ENCODE peak calls at places on chromosomes 11 and 22, in seven cellular contexts. I is heart left ventricle, T is A549, R is ovary, W is stomach, O is transverse colon, L is H1. U is an unnamed sample.

GRCh38 chr11:110892741-110893285 is 180.6 kb upstream of the ARHGAP20 start:
- DNase-seq in I (no peak), T (no peak), R (no peak), W (peak; percentile 43), O (no peak), L (no peak), U (no peak)

GRCh38 chr22:46355369-46355995 is 20.0 kb downstream of the TRMU start:
- DNase-seq in I (peak; percentile 71), T (peak; percentile 59), R (peak; percentile 56), W (peak; percentile 80), O (peak; percentile 67), L (peak; percentile 97), U (peak; percentile 37)

GRCh38 chr11:109490953-109491733 is 69.2 kb downstream of the C11orf87 start:
- DNase-seq in I (no peak), T (no peak), R (no peak), W (no peak), O (no peak), L (no peak), U (no peak)

GRCh38 chr11:124115782-124116616 is 749 bp downstream of the VWA5A start:
- DNase-seq in I (no peak), T (no peak), R (no peak), W (peak; percentile 28), O (peak; percentile 43), L (peak; percentile 53), U (no peak)

GRCh38 chr11:14148653-14149273 is 186.2 kb downstream of the SPON1 start:
- DNase-seq in I (no peak), T (peak; percentile 10), R (no peak), W (no peak), O (no peak), L (no peak), U (no peak)

GRCh38 chr11:63915961-63916836 is 765 bp downstream of the RCOR2 start:
- DNase-seq in I (peak; percentile 78), T (peak; percentile 70), R (no peak), W (peak; percentile 37), O (peak; percentile 61), L (peak; percentile 99), U (peak; percentile 57)

GRCh38 chr11:124225471-124225870 is 15.4 kb upstream of the OR8G1 start:
- DNase-seq in I (no peak), T (no peak), R (no peak), W (no peak), O (no peak), L (no peak), U (no peak)

GRCh38 chr11:122717264-122717867 is 61.8 kb downstream of the UBASH3B start:
- DNase-seq in I (no peak), T (no peak), R (no peak), W (peak; percentile 27), O (peak; percentile 64), L (no peak), U (no peak)

DNA sequence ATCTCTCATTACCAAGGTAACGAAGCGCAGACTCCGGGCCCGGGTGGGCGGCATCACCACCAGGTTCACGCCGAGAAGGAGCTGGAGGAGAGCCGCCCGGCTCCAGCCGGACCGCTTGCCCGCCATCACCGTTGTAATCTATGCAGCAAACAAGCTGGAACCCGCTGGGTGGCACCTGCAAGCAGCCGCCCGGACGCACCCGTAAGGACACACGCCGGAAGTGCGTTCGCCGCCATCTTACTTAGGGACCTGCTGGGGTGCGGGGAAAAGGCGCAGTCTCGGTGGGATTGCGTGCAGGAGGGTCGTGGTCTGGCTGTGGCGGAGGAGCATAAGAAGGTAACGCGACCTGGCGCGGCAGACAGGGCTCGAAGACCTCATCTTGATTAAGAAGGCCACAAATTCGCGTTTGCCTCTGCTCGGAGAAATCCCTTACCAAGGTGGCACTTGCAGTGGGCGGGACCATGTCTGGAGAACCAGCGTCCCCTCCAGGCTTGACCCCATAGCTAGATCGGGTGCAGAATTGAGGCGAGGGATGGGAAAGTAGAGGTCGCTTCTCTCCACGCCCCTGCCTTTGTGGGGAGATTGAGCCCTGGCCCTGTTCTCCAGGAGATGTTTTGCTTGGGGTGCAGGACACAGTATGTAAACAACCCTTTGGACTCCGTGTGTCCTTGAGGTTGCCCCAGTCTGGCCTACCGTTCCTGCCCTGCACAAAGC is at the start of gene ACP2:
- DNase-seq in I (peak; percentile 94), T (peak; percentile 81), R (peak; percentile 83), W (peak; percentile 93), O (peak; percentile 91), L (peak; percentile 93), U (peak; percentile 84)
- TF ChIP-seq POLR2A in I (no peak), T (peak; percentile 83), R (peak; percentile 55), W (no peak), O (peak; percentile 72), L (peak; percentile 61), U (peak; percentile 25)

DNA sequence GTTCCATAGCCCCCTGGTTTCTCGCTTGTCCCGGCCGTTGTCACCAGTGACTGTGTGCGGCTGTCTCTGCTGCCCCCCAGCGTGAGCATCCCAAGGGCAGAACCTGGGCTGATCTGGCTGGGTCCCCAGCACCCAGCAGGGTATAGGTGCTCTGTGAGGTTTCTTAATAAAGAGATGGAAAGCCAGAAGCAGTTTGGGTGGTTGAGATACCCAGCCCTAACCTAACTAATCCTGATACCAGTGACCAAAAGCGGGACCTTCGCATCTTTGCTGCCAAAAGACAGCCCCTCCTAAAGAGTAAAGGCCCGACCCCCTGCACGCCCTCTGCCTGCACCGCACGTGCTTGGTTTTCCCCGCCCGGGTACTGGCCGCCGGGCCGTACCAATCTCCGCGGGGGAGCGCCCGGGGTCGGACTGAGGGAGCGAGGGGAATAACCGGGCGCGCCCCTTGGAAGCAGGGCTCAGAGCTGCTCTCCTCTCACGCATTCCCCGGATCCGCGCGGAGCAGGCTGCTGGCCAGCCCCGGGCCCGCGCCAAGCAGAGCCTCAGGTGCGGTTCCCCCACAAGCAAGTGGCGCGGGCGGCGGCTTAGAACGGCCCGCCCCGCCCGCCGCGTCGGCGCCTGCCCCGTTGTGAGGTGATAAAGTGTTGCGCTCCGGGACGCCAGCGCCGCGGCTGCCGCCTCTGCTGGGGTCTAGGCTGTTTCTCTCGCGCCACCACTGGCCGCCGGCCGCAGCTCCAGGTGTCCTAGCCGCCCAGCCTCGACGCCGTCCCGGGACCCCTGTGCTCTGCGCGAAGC is at the start of gene DGAT2:
- DNase-seq in I (peak; percentile 89), T (peak; percentile 83), R (peak; percentile 69), W (peak; percentile 82), O (peak; percentile 80), L (peak; percentile 85), U (peak; percentile 56)
- TF ChIP-seq CTCF in I (peak; percentile 24), T (peak; percentile 17), R (no peak), W (no peak), O (peak; percentile 26), L (no peak), U (no peak)

DNA sequence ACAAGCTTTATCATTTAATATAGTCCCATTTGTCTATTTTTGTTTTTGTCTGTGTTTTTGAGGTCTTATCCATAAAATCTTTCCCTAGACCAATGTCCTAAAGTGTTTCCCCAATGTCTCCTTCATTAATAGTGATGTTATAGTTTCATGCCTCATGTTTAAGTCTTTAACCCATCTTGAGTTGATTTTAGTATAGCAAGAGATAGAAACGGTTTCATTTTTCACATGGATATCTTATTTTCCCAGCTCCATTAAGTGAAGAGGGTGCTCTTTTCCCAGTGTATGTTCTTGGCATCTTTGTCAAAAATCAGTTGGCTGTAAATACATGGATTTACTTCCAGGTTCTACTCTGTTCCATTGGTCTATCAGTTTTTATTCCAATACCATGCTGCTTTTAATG is 58.2 kb downstream of the KCNQ1OT1 start:
- DNase-seq in I (no peak), T (no peak), R (no peak), W (no peak), O (no peak), L (no peak), U (no peak)
- TF ChIP-seq POLR2A in I (no peak), T (no peak), R (no peak), W (no peak), O (no peak), L (no peak), U (no peak)

GRCh38 chr11:43567396-43567975 is 113.1 kb upstream of the HSD17B12 start:
- DNase-seq in I (no peak), T (peak; percentile 67), R (no peak), W (no peak), O (no peak), L (no peak), U (no peak)
- TF ChIP-seq CTCF in I (peak; percentile 67), T (peak; percentile 68), R (peak; percentile 60), W (peak; percentile 38), O (peak; percentile 65), L (no peak), U (peak; percentile 52)

DNA sequence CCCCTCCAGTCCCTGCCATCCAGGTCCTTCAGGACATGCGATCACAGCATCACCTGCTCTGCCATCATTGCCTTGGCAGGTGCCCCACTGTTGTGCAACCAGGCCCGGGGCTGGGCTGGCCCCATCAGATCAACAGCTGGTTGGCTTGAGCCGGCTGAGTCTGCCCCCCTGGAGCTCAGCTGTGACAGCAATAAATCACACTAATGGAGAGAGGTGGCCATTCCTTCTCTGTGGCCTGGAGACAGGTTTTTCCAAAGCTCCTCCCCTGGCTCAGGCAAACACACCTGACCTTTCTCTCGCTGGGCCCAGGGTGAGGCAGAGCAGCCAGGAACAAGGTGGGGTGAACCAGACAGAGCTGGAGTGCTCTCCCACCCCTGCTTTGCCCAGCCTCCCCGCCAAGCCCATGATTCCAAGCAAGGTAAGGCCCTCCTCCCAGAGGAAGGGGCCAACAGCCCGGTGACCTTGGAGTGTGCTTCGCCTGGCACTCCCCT is 8.9 kb upstream of the FXYD2 start:
- DNase-seq in I (no peak), T (no peak), R (peak; percentile 56), W (peak; percentile 75), O (peak; percentile 82), L (peak; percentile 37), U (peak; percentile 34)
- TF ChIP-seq POLR2A in I (no peak), T (no peak), R (no peak), W (no peak), O (peak; percentile 23), L (no peak), U (no peak)

DNA sequence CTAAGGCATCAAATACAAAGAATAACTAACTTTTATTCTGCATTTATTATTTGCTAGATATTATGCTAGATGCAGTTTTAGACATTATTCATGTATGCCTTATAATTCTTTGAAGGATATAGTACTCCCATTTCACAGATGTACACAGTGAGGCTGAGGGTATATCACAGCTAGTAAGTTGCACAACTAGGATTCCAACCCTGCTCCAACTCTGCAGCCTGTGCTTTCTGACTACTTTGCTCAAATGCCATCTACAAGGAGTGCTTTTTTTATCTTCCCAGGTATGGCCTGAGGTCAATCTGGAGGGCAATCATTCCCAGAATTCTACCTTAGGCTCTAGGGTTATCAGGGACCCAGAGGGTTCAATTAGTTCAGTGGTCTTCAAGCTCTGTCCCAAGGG is 28.4 kb downstream of the NUP160 start:
- DNase-seq in I (no peak), T (no peak), R (no peak), W (no peak), O (no peak), L (no peak), U (no peak)
- TF ChIP-seq CTCF in I (no peak), T (no peak), R (no peak), W (no peak), O (no peak), L (no peak), U (no peak)

DNA sequence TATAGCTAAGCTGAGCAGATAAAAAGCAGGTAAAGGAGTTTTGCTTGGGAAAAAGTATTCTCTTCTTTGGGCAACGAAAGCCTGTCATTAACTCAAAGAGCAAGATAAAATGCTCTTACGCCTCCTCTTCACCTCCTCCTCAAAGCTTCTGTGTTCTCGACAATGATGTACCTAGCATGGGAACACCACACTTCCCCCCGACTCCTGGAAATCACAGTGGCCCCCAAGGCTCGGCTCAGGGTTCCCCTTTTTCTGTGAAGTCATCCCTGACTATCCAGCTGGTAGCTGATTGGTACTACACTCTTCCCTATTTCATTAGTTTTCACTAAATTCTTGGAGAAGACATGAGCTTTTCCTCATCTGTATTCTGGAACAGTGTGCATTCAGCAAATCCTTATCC is 336.1 kb downstream of the LARGE1 start:
- DNase-seq in I (no peak), T (no peak), R (no peak), W (no peak), O (no peak), L (no peak), U (no peak)
- TF ChIP-seq POLR2A in I (no peak), T (no peak), R (no peak), W (no peak), O (no peak), L (no peak), U (no peak)